ENCODE peak calls at places on chromosomes 7 and 10, in four cellular contexts. One of them, this sample, is unnamed.

GRCh38 chr10:22625511-22626288 is 88.7 kb downstream of the PIP4K2A start:
- DNase-seq in heart left ventricle: no peak
- DNase-seq in spleen: no peak
- DNase-seq in suprapubic skin: no peak
- DNase-seq in this sample: peak; percentile 20

GRCh38 chr7:157423886-157424565 is 87.2 kb downstream of the DNAJB6 start:
- DNase-seq in heart left ventricle: no peak
- DNase-seq in spleen: no peak
- DNase-seq in suprapubic skin: no peak
- DNase-seq in this sample: peak; percentile 67

GRCh38 chr7:148664319-148664718 is 34.4 kb upstream of the CUL1 start:
- DNase-seq in heart left ventricle: peak; percentile 53
- DNase-seq in spleen: no peak
- DNase-seq in suprapubic skin: no peak
- DNase-seq in this sample: peak; percentile 82

GRCh38 chr10:70711911-70712310 is 39.6 kb downstream of the ADAMTS14 start:
- DNase-seq in heart left ventricle: no peak
- DNase-seq in spleen: no peak
- DNase-seq in suprapubic skin: no peak
- DNase-seq in this sample: no peak

GRCh38 chr10:108112218-108112617 is 947.7 kb upstream of the SORCS1 start:
- DNase-seq in heart left ventricle: no peak
- DNase-seq in spleen: no peak
- DNase-seq in suprapubic skin: no peak
- DNase-seq in this sample: no peak

GRCh38 chr10:23173549-23174074 is 18.5 kb upstream of the PTF1A start:
- DNase-seq in heart left ventricle: no peak
- DNase-seq in spleen: no peak
- DNase-seq in suprapubic skin: no peak
- DNase-seq in this sample: no peak

GRCh38 chr10:3850999-3851937 is 66.3 kb upstream of the KLF6 start:
- DNase-seq in heart left ventricle: no peak
- DNase-seq in spleen: no peak
- DNase-seq in suprapubic skin: no peak
- DNase-seq in this sample: no peak

GRCh38 chr7:151724250-151724915 is 152.5 kb downstream of the PRKAG2 start:
- DNase-seq in heart left ventricle: no peak
- DNase-seq in spleen: no peak
- DNase-seq in suprapubic skin: no peak
- DNase-seq in this sample: no peak

GRCh38 chr10:117373848-117374505 is 1.3 kb downstream of the PDZD8 start:
- DNase-seq in heart left ventricle: peak; percentile 48
- DNase-seq in spleen: peak; percentile 88
- DNase-seq in suprapubic skin: peak; percentile 86
- DNase-seq in this sample: peak; percentile 75

GRCh38 chr7:51961804-51962203 is 645.2 kb upstream of the COBL start:
- DNase-seq in heart left ventricle: no peak
- DNase-seq in spleen: no peak
- DNase-seq in suprapubic skin: no peak
- DNase-seq in this sample: no peak

GRCh38 chr10:101029520-101030309 is 1.2 kb downstream of the PDZD7 start:
- DNase-seq in heart left ventricle: no peak
- DNase-seq in spleen: no peak
- DNase-seq in suprapubic skin: no peak
- DNase-seq in this sample: no peak
- TF ChIP-seq CTCF in heart left ventricle: no peak
- TF ChIP-seq CTCF in spleen: no peak
- TF ChIP-seq CTCF in suprapubic skin: no peak
- TF ChIP-seq CTCF in this sample: no peak

GRCh38 chr10:53071505-53072125 is 299.0 kb upstream of the MBL2 start:
- DNase-seq in heart left ventricle: no peak
- DNase-seq in spleen: no peak
- DNase-seq in suprapubic skin: no peak
- DNase-seq in this sample: no peak
- H3K4me3 ChIP-seq in heart left ventricle: no peak overlapping the region
- H3K4me3 ChIP-seq in spleen: no peak overlapping the region
- H3K4me3 ChIP-seq in suprapubic skin: no peak overlapping the region
- H3K4me3 ChIP-seq in this sample: no peak overlapping the region

GRCh38 chr7:27141591-27142561 is 1.6 kb downstream of the HOXA5 start:
- DNase-seq in heart left ventricle: no peak
- DNase-seq in spleen: peak; percentile 68
- DNase-seq in suprapubic skin: peak; percentile 74
- DNase-seq in this sample: peak; percentile 50
- TF ChIP-seq CTCF in heart left ventricle: no peak
- TF ChIP-seq CTCF in spleen: no peak
- TF ChIP-seq CTCF in suprapubic skin: no peak
- TF ChIP-seq CTCF in this sample: peak; percentile 8

DNA sequence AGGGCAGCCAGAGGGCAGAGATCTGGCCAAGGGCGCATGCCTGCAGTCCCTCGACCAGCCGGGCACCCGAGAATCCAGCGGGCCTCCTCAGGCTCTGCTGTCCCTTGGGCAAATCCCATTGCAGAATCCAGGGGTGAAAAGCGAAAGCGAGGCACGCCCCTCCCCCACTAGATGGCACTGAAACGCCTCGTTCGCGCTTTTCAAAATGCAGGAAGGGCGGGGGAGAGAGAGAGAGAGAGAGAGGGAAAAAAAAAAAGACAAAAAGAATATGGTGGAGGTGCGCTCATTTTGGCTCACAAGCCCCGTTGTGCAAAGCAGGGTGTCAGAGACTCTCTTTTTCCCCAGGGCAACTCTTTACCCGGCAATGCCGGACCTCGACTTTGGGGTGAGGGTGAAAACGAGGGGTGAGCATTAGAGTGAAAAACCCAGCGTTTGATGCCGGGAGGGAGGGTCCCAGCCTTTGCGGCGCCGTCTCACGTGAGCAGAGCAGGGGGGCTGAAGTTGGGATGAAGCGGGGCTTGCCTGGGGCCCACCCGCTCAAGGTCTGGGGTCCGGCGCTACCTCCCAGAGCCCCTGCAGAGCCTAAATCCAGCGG is 2.5 kb upstream of the TMEM178B start:
- DNase-seq in heart left ventricle: peak; percentile 36
- DNase-seq in spleen: no peak
- DNase-seq in suprapubic skin: no peak
- DNase-seq in this sample: peak; percentile 77
- H3K4me3 ChIP-seq in heart left ventricle: peak overlapping the region; percentile 58
- H3K4me3 ChIP-seq in spleen: peak overlapping the region; percentile 6
- H3K4me3 ChIP-seq in suprapubic skin: peak overlapping the region; percentile 59
- H3K4me3 ChIP-seq in this sample: peak overlapping the region; percentile 57

GRCh38 chr10:5292196-5292735 is 72.5 kb upstream of the UCN3 start:
- DNase-seq in heart left ventricle: peak; percentile 39
- DNase-seq in spleen: no peak
- DNase-seq in suprapubic skin: no peak
- DNase-seq in this sample: no peak

GRCh38 chr10:5297466-5297865 is 67.3 kb upstream of the UCN3 start:
- DNase-seq in heart left ventricle: peak; percentile 74
- DNase-seq in spleen: peak; percentile 78
- DNase-seq in suprapubic skin: no peak
- DNase-seq in this sample: no peak

GRCh38 chr10:5291501-5292195 is 73.1 kb upstream of the UCN3 start:
- DNase-seq in heart left ventricle: peak; percentile 73
- DNase-seq in spleen: peak; percentile 81
- DNase-seq in suprapubic skin: peak; percentile 88
- DNase-seq in this sample: no peak

GRCh38 chr10:5297996-5298395 is 66.8 kb upstream of the UCN3 start:
- DNase-seq in heart left ventricle: no peak
- DNase-seq in spleen: no peak
- DNase-seq in suprapubic skin: no peak
- DNase-seq in this sample: no peak

DNA sequence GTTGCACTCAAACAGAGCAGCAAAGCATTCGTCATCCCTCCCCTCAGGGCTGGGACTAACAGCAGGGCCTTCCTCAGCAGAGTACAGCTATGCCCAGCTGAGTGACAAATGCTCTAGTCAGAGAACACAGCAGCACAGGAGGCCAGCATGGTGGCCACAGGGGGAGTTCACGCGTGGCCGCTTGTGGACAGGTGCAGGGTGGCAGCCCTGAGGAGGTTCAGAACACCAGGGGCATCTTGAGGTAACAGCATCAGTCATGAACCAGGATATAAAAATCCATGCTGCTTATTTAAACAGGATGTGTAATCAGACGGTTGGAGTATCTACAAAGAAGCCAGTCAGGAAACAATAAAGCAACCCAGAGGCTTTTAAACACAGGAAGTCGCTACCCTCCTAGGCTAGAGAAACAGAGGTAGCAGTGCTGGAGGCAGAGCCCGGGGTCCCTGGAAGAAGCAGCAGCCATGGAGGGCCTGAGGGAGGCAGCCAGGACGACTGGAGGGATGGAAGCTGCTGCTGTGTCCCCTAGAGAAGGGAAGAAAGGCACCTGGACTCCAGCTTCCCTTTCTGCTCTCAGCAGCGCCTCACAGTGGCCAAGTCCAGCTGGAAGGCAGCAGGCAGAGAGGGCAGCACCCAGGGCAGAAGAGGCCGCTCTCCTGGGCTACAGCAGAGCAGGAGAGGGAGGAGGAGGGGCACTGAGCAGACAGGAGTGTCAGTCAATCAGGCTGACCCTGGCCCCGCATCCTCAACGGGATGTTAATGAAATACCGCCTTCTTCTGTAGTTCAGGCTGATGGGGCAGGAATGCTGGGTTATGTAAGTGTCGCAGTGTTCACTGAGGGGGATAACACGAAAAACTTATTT is 70.8 kb upstream of the UCN3 start:
- DNase-seq in heart left ventricle: peak; percentile 54
- DNase-seq in spleen: peak; percentile 87
- DNase-seq in suprapubic skin: no peak
- DNase-seq in this sample: no peak
- TF ChIP-seq CTCF in heart left ventricle: peak; percentile 26
- TF ChIP-seq CTCF in spleen: peak; percentile 12
- TF ChIP-seq CTCF in suprapubic skin: no peak
- TF ChIP-seq CTCF in this sample: peak; percentile 54

DNA sequence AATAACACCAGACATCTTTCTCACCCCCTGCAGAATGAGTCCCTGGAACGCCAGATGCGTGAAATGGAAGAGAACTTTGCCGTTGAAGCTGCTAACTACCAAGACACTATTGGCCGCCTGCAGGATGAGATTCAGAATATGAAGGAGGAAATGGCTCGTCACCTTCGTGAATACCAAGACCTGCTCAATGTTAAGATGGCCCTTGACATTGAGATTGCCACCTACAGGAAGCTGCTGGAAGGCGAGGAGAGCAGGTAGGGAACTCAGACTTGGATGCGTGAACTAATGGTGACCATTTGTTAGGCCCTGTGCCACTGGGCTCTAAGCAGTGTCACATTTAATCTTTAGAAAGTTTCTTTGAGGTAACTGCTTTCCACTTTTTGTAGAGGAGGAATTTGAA is 7.1 kb downstream of the VIM start:
- DNase-seq in heart left ventricle: no peak
- DNase-seq in spleen: no peak
- DNase-seq in suprapubic skin: no peak
- DNase-seq in this sample: no peak
- H3K4me3 ChIP-seq in heart left ventricle: peak overlapping the region; percentile 90
- H3K4me3 ChIP-seq in spleen: no peak overlapping the region
- H3K4me3 ChIP-seq in suprapubic skin: peak overlapping the region; percentile 68
- H3K4me3 ChIP-seq in this sample: no peak overlapping the region